ENCODE peak calls at places on chromosomes 5 and 9, in six cellular contexts. J, E, O, G, A and C are unnamed samples.

GRCh38 chr9:28234899-28235277 is 661.6 kb upstream of the C9orf72 start:
- DNase-seq in J (no peak), G (no peak), A (peak), E (no peak), O (no peak), C (no peak)

GRCh38 chr9:94757158-94757557 is 30.7 kb downstream of the AOPEP start:
- DNase-seq in E (no peak), G (no peak), J (no peak), O (no peak), A (peak), C (no peak)

GRCh38 chr5:166909040-166909439 is 1382.4 kb upstream of the WWC1 start:
- DNase-seq in O (no peak), A (peak), G (no peak), J (no peak), E (no peak), C (no peak)

GRCh38 chr9:132757031-132757430 is 86.8 kb downstream of the GTF3C4 start:
- DNase-seq in O (no peak), E (no peak), A (no peak), J (no peak), G (no peak), C (peak)

GRCh38 chr5:93279292-93279974 is 301.6 kb downstream of the NR2F1-AS1 start:
- DNase-seq in J (no peak), O (no peak), E (no peak), A (no peak), G (no peak), C (no peak)

GRCh38 chr5:139768802-139769465 is 26.7 kb upstream of the PSD2 start:
- DNase-seq in J (no peak), G (no peak), A (peak), O (no peak), E (no peak), C (no peak)

GRCh38 chr9:87083986-87084385 is 136.7 kb upstream of the GAS1 start:
- DNase-seq in E (no peak), O (no peak), A (no peak), G (no peak), J (no peak), C (no peak)

GRCh38 chr9:116157436-116158138 is 4.0 kb downstream of the PAPPA start:
- DNase-seq in J (no peak), G (no peak), A (peak), E (no peak), O (no peak), C (no peak)

GRCh38 chr5:80959768-80960442 is at the start of gene RASGRF2:
- DNase-seq in O (peak), G (peak), E (no peak), J (peak), A (no peak), C (peak)

GRCh38 chr5:134240421-134240962 is 14.6 kb upstream of the PPP2CA start:
- DNase-seq in A (no peak), G (no peak), E (peak), O (no peak), J (no peak), C (no peak)

GRCh38 chr9:100473271-100474081 is 527 bp downstream of the TMEFF1 start:
- DNase-seq in J (no peak), A (peak), O (peak), E (no peak), G (peak), C (peak)

GRCh38 chr9:117276444-117276843 is 138.4 kb downstream of the ASTN2 start:
- DNase-seq in E (no peak), J (no peak), G (no peak), O (no peak), A (no peak), C (no peak)

GRCh38 chr9:108776920-108777650 is 78.7 kb downstream of the ACTL7B start:
- DNase-seq in A (peak), J (no peak), G (no peak), E (peak), O (no peak), C (no peak)

GRCh38 chr5:45162974-45163373 is 354.2 kb downstream of the MRPS30 start:
- DNase-seq in A (peak), J (no peak), G (no peak), E (no peak), O (no peak), C (no peak)

GRCh38 chr9:91234523-91234922 is 127.2 kb downstream of the AUH start:
- DNase-seq in J (no peak), G (no peak), E (no peak), O (no peak), A (no peak), C (no peak)

GRCh38 chr5:91357012-91357634 is 26.0 kb downstream of the ARRDC3 start:
- DNase-seq in E (peak), A (no peak), O (no peak), G (no peak), J (no peak), C (no peak)

GRCh38 chr9:128918921-128919320 is 1.9 kb upstream of the PHYHD1 start:
- DNase-seq in E (no peak), O (no peak), J (no peak), G (no peak), A (no peak), C (no peak)